ENCODE peak calls at places on chromosomes 5 and 9, in four cellular contexts. X is heart right ventricle, V is choroid plexus epithelial cell, H is colonic mucosa. I is an unnamed sample.

GRCh38 chr5:1747803-1748085 is 51.9 kb downstream of the MRPL36 start:
- DNase-seq in X (no peak), H (no peak), V (no peak), I (no peak)

GRCh38 chr5:146640285-146640896 is 124.4 kb upstream of the GPR151 start:
- DNase-seq in V (peak), X (no peak), H (peak), I (no peak)

GRCh38 chr9:127186799-127187198 is 64.4 kb upstream of the ANGPTL2 start:
- DNase-seq in V (no peak), H (no peak), X (no peak), I (no peak)

GRCh38 chr5:174503461-174504265 is 220.7 kb upstream of the MSX2 start:
- DNase-seq in V (peak), H (no peak), X (no peak), I (peak)

GRCh38 chr5:5183192-5183699 is 43.1 kb downstream of the ADAMTS16 start:
- DNase-seq in V (no peak), X (no peak), H (no peak), I (no peak)

GRCh38 chr5:36359267-36359666 is 57.6 kb upstream of the RANBP3L start:
- DNase-seq in V (peak), X (no peak), H (no peak), I (no peak)

GRCh38 chr5:94285984-94286383 is 332.4 kb downstream of the KIAA0825 start:
- DNase-seq in X (no peak), H (no peak), V (no peak), I (no peak)

GRCh38 chr9:112224401-112225289 is 49.5 kb upstream of the SUSD1 start:
- DNase-seq in X (no peak), H (no peak), V (peak), I (peak)

GRCh38 chr5:6607559-6607936 is 25.3 kb downstream of the NSUN2 start:
- DNase-seq in H (no peak), V (no peak), X (no peak), I (no peak)

GRCh38 chr5:125227333-125228075 is 481.1 kb upstream of the ZNF608 start:
- DNase-seq in H (peak), V (peak), X (no peak), I (peak)

GRCh38 chr5:95086932-95087818 is 197.7 kb downstream of the MCTP1 start:
- DNase-seq in X (no peak), H (no peak), V (no peak), I (no peak)

GRCh38 chr9:95522871-95523370 is 6.2 kb upstream of the PTCH1 start:
- DNase-seq in H (no peak), V (no peak), X (no peak), I (no peak)

GRCh38 chr9:136975624-136976023 is 1.7 kb upstream of the PTGDS start:
- DNase-seq in H (no peak), V (no peak), X (peak), I (no peak)

GRCh38 chr9:113393281-113393680 is 7.8 kb downstream of the ALAD start:
- DNase-seq in X (no peak), H (no peak), V (no peak), I (no peak)

GRCh38 chr9:131554865-131555351 is 9.6 kb downstream of the PRRT1B start:
- DNase-seq in H (no peak), X (no peak), V (no peak), I (no peak)

GRCh38 chr9:125559894-125560293 is 147.1 kb downstream of the MAPKAP1 start:
- DNase-seq in X (no peak), V (no peak), H (no peak), I (no peak)

GRCh38 chr5:53963958-53964357 is 346.4 kb downstream of the ARL15 start:
- DNase-seq in H (no peak), V (no peak), X (no peak), I (no peak)

DNA sequence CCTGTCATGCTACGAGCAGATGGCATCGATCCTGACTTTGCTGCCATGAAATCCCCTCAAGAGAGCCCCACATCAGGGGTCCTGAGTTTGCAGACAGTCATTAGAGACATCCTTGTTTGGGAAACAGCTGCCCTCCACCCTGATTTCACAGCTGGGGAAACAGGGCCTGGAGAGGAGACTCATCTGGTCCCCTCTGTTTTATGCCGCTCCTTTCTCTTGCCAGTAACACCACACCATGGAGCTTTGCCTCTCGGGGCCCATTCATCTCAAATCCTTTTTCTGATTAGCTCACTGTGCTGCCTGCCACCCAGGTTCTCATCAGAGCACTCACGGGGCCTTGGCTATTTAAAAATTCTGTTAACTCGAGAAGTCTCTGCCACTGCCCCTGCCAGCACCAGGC is 36.9 kb upstream of the C5orf58 start:
- DNase-seq in H (no peak), V (no peak), X (no peak), I (no peak)
- TF ChIP-seq CTCF in H (no peak), V (no peak), X (no peak), I (no peak)

DNA sequence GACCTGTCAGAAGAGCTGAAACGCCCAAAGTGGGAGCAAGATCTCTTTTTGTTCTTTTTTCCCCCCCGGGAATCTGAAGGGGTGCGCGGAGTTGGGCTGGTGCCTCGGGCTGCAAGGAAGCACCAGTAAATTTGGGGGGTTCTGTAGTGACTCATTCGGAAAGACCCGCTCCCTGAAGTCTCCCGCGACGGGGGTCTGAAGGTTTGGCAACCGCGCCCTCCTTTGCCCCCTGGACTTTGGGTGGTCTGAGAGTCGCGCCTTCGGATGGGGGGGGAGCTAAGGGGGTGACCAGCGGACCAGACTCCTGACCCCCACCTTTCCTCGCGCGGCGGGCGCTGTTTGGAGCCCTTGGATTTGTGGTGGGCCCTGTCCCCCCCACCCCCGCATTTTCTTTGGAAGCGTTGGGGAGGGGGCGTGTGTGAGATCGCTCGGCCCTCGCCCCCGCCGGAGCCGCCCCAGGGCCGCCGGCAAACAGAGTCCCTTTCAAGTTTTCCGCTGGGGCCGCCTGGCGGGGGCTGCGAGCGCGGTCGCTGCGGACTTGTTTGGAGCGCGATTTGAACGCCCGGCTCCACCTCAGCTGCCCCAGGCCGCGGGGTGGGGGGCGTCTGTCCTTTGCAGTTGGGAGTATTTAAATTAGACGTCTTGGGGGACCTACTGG is 2.0 kb downstream of the CXXC5 start:
- DNase-seq in V (no peak), H (peak), X (peak), I (no peak)
- TF ChIP-seq CTCF in V (peak), H (peak), X (no peak), I (no peak)

GRCh38 chr9:133374612-133375115 is 1.2 kb downstream of the SURF4 start:
- DNase-seq in H (no peak), X (no peak), V (peak), I (no peak)
- TF ChIP-seq CTCF in H (no peak), X (no peak), V (no peak), I (no peak)

DNA sequence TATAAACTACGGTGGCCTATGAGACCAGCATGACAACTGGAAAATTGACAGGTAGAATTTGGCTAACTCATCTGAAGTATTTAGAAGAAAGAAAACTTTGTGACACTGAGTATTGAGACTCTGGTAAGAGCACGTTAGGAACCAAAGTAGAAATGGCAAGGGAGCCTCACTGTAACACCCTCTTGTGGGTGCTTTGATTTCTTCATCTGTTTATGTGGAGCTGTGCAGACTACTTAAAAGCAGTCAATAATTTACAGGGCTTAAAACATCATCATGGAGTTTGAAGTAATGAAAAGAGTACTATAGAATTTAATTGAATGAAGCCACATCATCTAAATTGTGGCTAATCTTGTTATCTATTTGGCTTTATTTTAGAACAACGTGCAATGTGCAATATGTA is 414.2 kb downstream of the CCDC171 start:
- DNase-seq in X (no peak), V (peak), H (no peak), I (no peak)
- TF ChIP-seq CTCF in X (no peak), V (peak), H (no peak), I (no peak)

GRCh38 chr9:76873056-76873792 is 32.7 kb downstream of the PRUNE2 start:
- DNase-seq in V (peak), X (no peak), H (no peak), I (no peak)
- TF ChIP-seq CTCF in V (no peak), X (no peak), H (no peak), I (no peak)

DNA sequence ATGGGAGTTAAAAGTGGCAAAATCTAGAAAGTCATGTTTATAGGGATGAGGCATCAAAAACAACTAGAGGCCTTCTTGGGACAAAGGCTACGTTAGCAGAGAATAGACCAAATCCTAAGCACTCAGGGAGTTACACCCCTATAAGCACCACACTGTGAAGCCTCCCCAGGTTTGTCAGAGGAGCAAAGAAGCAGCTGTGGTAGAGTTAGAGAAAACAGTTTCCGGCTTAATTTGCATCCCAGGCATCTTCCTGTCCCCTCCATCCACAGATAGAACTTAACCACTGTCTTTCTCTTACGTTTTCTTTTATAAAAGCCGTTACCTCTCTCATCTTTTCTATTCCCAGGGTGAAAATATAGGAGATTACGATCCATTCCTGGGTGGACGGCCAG is 188.6 kb upstream of the KLF9 start:
- DNase-seq in V (no peak), X (no peak), H (no peak), I (no peak)
- TF ChIP-seq CTCF in V (no peak), X (no peak), H (no peak), I (no peak)

GRCh38 chr5:102547161-102547560 is 48.4 kb upstream of the SLCO6A1 start:
- DNase-seq in V (no peak), H (no peak), X (no peak), I (no peak)

GRCh38 chr5:102540251-102540812 is 41.5 kb upstream of the SLCO6A1 start:
- DNase-seq in V (no peak), H (no peak), X (no peak), I (no peak)

GRCh38 chr5:102542064-102542463 is 43.3 kb upstream of the SLCO6A1 start:
- DNase-seq in H (no peak), V (no peak), X (no peak), I (no peak)

GRCh38 chr5:102547659-102548058 is 48.9 kb upstream of the SLCO6A1 start:
- DNase-seq in H (no peak), X (no peak), V (no peak), I (no peak)

GRCh38 chr5:102545175-102545574 is 46.4 kb upstream of the SLCO6A1 start:
- DNase-seq in V (peak), X (no peak), H (no peak), I (peak)
- TF ChIP-seq CTCF in V (peak), X (no peak), H (no peak), I (no peak)

GRCh38 chr5:131164161-131164930 is 710 bp downstream of the HINT1 start:
- DNase-seq in H (peak), V (peak), X (peak), I (peak)
- TF ChIP-seq CTCF in H (no peak), V (peak), X (no peak), I (no peak)

GRCh38 chr5:77302653-77303052 is 92.2 kb downstream of the PDE8B start:
- DNase-seq in H (no peak), V (no peak), X (no peak), I (no peak)

GRCh38 chr5:77302247-77302646 is 91.8 kb downstream of the PDE8B start:
- DNase-seq in X (no peak), V (no peak), H (no peak), I (no peak)

GRCh38 chr5:77301447-77301878 is 91.0 kb downstream of the PDE8B start:
- DNase-seq in X (no peak), H (no peak), V (peak), I (no peak)

GRCh38 chr5:77304388-77304787 is 93.9 kb downstream of the PDE8B start:
- DNase-seq in X (no peak), H (no peak), V (no peak), I (no peak)

GRCh38 chr5:77300457-77300856 is 90.0 kb downstream of the PDE8B start:
- DNase-seq in H (peak), V (no peak), X (no peak), I (no peak)
- TF ChIP-seq CTCF in H (no peak), V (no peak), X (no peak), I (no peak)

DNA sequence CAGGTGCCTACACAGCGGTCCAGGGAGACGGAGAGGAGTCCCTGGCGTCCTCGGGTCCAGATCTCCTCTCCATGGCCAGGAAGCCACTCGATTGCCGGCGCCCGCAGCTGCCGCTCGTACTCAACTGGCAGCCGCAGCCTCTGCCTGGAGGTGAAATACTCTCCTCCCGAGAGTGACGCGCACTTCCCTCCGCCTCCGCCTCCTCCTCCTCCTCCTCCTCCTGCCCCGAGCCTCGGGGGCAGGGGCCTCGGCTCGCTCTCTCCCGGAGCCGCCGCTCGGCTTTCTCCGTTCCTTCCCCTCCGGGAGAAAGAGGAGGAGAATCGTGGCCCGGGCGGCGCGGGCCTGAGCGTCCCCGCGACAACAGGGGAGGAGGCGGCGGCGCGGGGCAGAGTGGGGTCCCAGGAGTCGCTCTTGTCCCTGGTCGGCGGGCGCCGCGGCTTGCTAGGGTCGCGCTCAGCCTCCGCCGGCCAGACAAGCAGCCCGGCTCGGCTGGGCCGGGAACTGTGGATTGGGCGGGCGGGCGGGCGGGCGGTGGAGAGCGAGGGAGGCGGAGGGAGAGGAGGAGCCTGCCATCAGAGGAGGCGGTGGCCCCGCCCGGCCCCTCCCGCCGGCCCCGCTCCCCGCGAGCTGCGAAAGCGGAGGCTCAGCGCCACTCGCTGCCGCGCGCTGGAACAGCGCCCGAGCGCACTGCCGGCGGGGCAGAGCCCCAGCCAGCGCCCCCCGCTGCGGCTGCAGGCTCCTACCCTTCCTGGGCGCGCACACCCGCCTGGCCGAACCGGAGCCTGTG is at the start of gene CEMIP2:
- DNase-seq in H (peak), X (peak), V (peak), I (peak)
- TF ChIP-seq CTCF in H (no peak), X (no peak), V (peak), I (peak)

I was measured in MCF 10A.